ENCODE peak calls at places on chromosome 10, in five cellular contexts. A is tibial nerve, T is left ventricle myocardium inferior, N is endodermal cell, X is lower lobe of right lung. V is an unnamed sample.

GRCh38 chr10:61781969-61782403 is 119.3 kb downstream of the CABCOCO1 start:
- DNase-seq in A (no peak), T (no peak), N (no peak), X (no peak), V (no peak)

GRCh38 chr10:71719464-71720303 is at the start of gene C10orf105:
- DNase-seq in A (no peak), T (no peak), N (peak), X (no peak), V (no peak)

GRCh38 chr10:92222603-92223275 is 68.1 kb downstream of the CPEB3 start:
- DNase-seq in A (no peak), T (no peak), N (no peak), X (no peak), V (no peak)

GRCh38 chr10:75019360-75019759 is 92.1 kb upstream of the SAMD8 start:
- DNase-seq in A (no peak), T (no peak), N (no peak), X (no peak), V (no peak)

GRCh38 chr10:61993676-61994401 is 92.3 kb downstream of the ARID5B start:
- DNase-seq in A (no peak), T (no peak), N (no peak), X (no peak), V (no peak)

GRCh38 chr10:86752311-86752710 is 4.1 kb upstream of the BMPR1A start:
- DNase-seq in A (no peak), T (no peak), N (no peak), X (no peak), V (no peak)

GRCh38 chr10:68560916-68561691 is 967 bp downstream of the TET1 start:
- DNase-seq in A (no peak), T (peak), N (peak), X (no peak), V (no peak)

GRCh38 chr10:15245530-15245929 is 77.0 kb upstream of the NMT2 start:
- DNase-seq in A (no peak), T (no peak), N (peak), X (no peak), V (no peak)

GRCh38 chr10:88377510-88377909 is 205.6 kb downstream of the RNLS start:
- DNase-seq in A (no peak), T (no peak), N (no peak), X (no peak), V (no peak)

GRCh38 chr10:131174651-131175540 is 136.6 kb downstream of the TCERG1L start:
- DNase-seq in A (no peak), T (no peak), N (peak), X (no peak), V (no peak)

GRCh38 chr10:29600067-29600466 is 34.7 kb downstream of the SVIL start:
- DNase-seq in A (no peak), T (no peak), N (no peak), X (no peak), V (no peak)

GRCh38 chr10:108544500-108545120 is 1378.7 kb downstream of the XPNPEP1 start:
- DNase-seq in A (peak), T (peak), N (peak), X (peak), V (no peak)

GRCh38 chr10:29619273-29619672 is 15.5 kb downstream of the SVIL start:
- DNase-seq in A (no peak), T (no peak), N (no peak), X (no peak), V (no peak)

GRCh38 chr10:128605180-128605579 is 479.0 kb upstream of the MKI67 start:
- DNase-seq in A (no peak), T (no peak), N (no peak), X (no peak), V (no peak)

GRCh38 chr10:67664936-67665335 is 31.1 kb downstream of the CTNNA3 start:
- DNase-seq in A (no peak), T (no peak), N (no peak), X (no peak), V (peak)

GRCh38 chr10:29470355-29470705 is 164.4 kb downstream of the SVIL start:
- DNase-seq in A (no peak), T (peak), N (peak), X (no peak), V (no peak)

GRCh38 chr10:127922675-127923366 is 15.9 kb downstream of the PTPRE start:
- DNase-seq in A (no peak), T (peak), N (no peak), X (peak), V (peak)

GRCh38 chr10:75403144-75404022 is 1.8 kb upstream of the ZNF503 start:
- DNase-seq in A (peak), T (peak), N (peak), X (peak), V (no peak)

GRCh38 chr10:127797339-127797738 is 60.4 kb downstream of the FOXI2 start:
- DNase-seq in A (no peak), T (no peak), N (no peak), X (no peak), V (no peak)

GRCh38 chr10:118694848-118695247 is 59.9 kb downstream of the CACUL1 start:
- DNase-seq in A (no peak), T (no peak), N (no peak), X (no peak), V (no peak)

GRCh38 chr10:109556399-109556798 is 366.9 kb downstream of the XPNPEP1 start:
- DNase-seq in A (no peak), T (no peak), N (no peak), X (no peak), V (no peak)

GRCh38 chr10:44010873-44011602 is 362.4 kb upstream of the ZNF32 start:
- DNase-seq in A (no peak), T (peak), N (no peak), X (no peak), V (no peak)

GRCh38 chr10:126373982-126374381 is 14.3 kb downstream of the ADAM12 start:
- DNase-seq in A (no peak), T (no peak), N (no peak), X (no peak), V (no peak)

GRCh38 chr10:14396441-14397048 is 65.8 kb upstream of the FRMD4A start:
- DNase-seq in A (no peak), T (no peak), N (no peak), X (no peak), V (no peak)

GRCh38 chr10:47307381-47307780 is 7.4 kb downstream of the GDF10 start:
- DNase-seq in A (no peak), T (no peak), N (no peak), X (no peak), V (no peak)

GRCh38 chr10:127012769-127013152 is 107.5 kb downstream of the DOCK1 start:
- DNase-seq in A (no peak), T (peak), N (no peak), X (peak), V (no peak)

GRCh38 chr10:107548301-107548700 is 383.8 kb upstream of the SORCS1 start:
- DNase-seq in A (no peak), T (no peak), N (peak), X (no peak), V (no peak)

GRCh38 chr10:114764656-114765055 is 56.9 kb upstream of the FHIP2A start:
- DNase-seq in A (no peak), T (no peak), N (no peak), X (no peak), V (no peak)

GRCh38 chr10:34319197-34319846 is 495.8 kb downstream of the PARD3 start:
- DNase-seq in A (no peak), T (no peak), N (no peak), X (no peak), V (peak)

GRCh38 chr10:79275105-79275430 is 72.2 kb upstream of the PPIF start:
- DNase-seq in A (no peak), T (no peak), N (no peak), X (no peak), V (no peak)

GRCh38 chr10:70815504-70816219 is at the start of gene SGPL1:
- DNase-seq in A (peak), T (peak), N (peak), X (peak), V (peak)

GRCh38 chr10:87734987-87735827 is 75.5 kb downstream of the PAPSS2 start:
- DNase-seq in A (no peak), T (no peak), N (peak), X (no peak), V (peak)

GRCh38 chr10:9219860-9220259 is 1165.4 kb downstream of the GATA3 start:
- DNase-seq in A (no peak), T (no peak), N (no peak), X (no peak), V (no peak)

GRCh38 chr10:116809528-116810500 is 39.5 kb upstream of the ENO4 start:
- DNase-seq in A (no peak), T (peak), N (peak), X (no peak), V (no peak)
- TF ChIP-seq CTCF in A (peak), T (peak), N (peak), X (peak), V (peak)

GRCh38 chr10:11685787-11686218 is 56.4 kb upstream of the ECHDC3 start:
- DNase-seq in A (peak), T (peak), N (no peak), X (peak), V (no peak)
- H3K4me3 ChIP-seq in A (no peak), T (peak), N (no peak), X (peak), V (no peak)

DNA sequence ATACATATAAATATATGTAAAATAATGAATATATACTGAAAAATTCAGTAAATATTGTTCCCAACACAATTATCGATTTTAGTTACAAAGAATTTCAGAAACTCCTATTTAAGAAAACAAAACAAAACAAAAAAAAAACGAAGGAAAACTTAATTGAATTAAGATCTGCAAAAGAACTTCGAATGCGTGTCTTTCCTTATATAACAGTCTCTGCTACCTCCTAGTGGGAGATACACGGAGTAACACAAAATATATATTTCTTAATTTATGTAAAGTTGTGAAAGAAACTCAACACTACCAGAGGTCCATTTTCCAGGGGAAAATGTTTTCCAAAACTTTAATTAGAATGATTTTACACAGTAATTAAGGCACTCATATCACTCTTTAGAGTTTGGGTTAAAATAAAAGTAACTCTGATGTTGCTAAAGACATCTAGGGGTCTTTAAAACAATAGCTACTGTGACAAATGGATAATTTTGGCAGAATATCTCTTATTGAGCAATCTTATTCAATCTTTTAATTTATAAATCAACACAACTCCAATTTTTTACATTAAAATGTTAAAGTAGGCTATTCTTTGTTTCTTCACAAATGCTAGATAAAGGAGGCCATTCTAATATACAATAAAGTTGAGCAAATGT is 41.6 kb downstream of the NEBL start:
- DNase-seq in A (no peak), T (no peak), N (no peak), X (no peak), V (no peak)
- TF ChIP-seq CTCF in A (peak), T (peak), N (peak), X (peak), V (peak)

GRCh38 chr10:121404611-121405010 is 193.6 kb downstream of the FGFR2 start:
- DNase-seq in A (no peak), T (no peak), N (no peak), X (no peak), V (no peak)

GRCh38 chr10:121405096-121405495 is 193.1 kb downstream of the FGFR2 start:
- DNase-seq in A (no peak), T (no peak), N (no peak), X (no peak), V (no peak)

GRCh38 chr10:121405549-121405948 is 192.7 kb downstream of the FGFR2 start:
- DNase-seq in A (no peak), T (no peak), N (no peak), X (no peak), V (no peak)

GRCh38 chr10:121406823-121407545 is 191.3 kb downstream of the FGFR2 start:
- DNase-seq in A (no peak), T (no peak), N (no peak), X (no peak), V (no peak)

GRCh38 chr10:121405953-121406352 is 192.3 kb downstream of the FGFR2 start:
- DNase-seq in A (no peak), T (no peak), N (no peak), X (no peak), V (no peak)
- H3K4me3 ChIP-seq in A (no peak), T (no peak), N (no peak), X (no peak), V (no peak)

DNA sequence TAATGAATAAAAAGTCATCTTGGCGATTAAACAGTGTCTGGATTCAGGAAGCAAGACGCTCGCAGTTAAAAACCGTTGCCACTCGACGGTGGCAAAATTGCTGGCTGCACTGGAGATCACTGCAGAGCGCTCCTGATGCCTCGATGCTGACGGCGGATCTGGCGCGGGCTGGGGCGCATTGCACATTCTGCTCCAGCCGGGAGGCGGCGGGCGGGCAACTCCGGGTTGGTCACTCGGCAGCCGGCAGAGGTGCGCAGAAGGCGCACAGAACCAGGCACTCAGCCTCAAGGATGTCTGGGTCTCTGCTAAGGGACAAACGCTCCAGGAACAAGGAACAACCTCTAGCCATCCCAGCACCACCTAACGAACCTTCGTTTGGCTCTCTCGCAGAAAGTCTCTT is 254.5 kb downstream of the OTUD1 start:
- DNase-seq in A (no peak), T (no peak), N (peak), X (peak), V (no peak)
- TF ChIP-seq CTCF in A (no peak), T (no peak), N (peak), X (no peak), V (no peak)

GRCh38 chr10:113069595-113069994 is 119.5 kb downstream of the TCF7L2 start:
- DNase-seq in A (no peak), T (no peak), N (no peak), X (no peak), V (no peak)

GRCh38 chr10:113073549-113074189 is 123.6 kb downstream of the TCF7L2 start:
- DNase-seq in A (peak), T (peak), N (peak), X (no peak), V (peak)

GRCh38 chr10:113067516-113067915 is 117.5 kb downstream of the TCF7L2 start:
- DNase-seq in A (no peak), T (no peak), N (no peak), X (no peak), V (no peak)

GRCh38 chr10:113068178-113068890 is 118.3 kb downstream of the TCF7L2 start:
- DNase-seq in A (no peak), T (no peak), N (no peak), X (no peak), V (no peak)

GRCh38 chr10:113071446-113071845 is 121.4 kb downstream of the TCF7L2 start:
- DNase-seq in A (no peak), T (peak), N (peak), X (no peak), V (no peak)
- H3K4me3 ChIP-seq in A (no peak), T (no peak), N (no peak), X (no peak), V (no peak)

GRCh38 chr10:20399789-20400188 is 497.3 kb downstream of the NEBL start:
- DNase-seq in A (no peak), T (no peak), N (no peak), X (no peak), V (no peak)
- TF ChIP-seq CTCF in A (no peak), T (no peak), N (no peak), X (no peak), V (no peak)

DNA sequence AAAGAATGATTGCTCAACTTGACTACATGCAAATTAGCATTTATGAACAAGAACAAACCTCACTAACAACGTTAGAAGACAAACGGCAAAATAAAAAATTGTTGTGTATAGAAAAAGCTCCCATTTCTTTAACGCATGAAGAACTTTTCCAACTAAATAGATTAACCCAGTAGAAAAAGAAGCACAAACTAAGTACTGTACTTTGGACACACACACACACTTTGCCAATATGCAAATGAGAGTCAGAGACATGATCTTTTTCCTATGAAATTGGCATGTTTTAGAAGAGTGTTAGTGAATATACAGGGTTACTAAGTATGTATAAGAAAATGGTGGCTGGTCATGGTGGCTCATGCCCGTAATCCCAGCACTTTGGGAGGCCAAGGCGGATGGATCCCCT is 355.6 kb downstream of the SH2D4B start:
- DNase-seq in A (no peak), T (no peak), N (no peak), X (no peak), V (no peak)
- H3K4me3 ChIP-seq in A (no peak), T (no peak), N (no peak), X (no peak), V (no peak)

DNA sequence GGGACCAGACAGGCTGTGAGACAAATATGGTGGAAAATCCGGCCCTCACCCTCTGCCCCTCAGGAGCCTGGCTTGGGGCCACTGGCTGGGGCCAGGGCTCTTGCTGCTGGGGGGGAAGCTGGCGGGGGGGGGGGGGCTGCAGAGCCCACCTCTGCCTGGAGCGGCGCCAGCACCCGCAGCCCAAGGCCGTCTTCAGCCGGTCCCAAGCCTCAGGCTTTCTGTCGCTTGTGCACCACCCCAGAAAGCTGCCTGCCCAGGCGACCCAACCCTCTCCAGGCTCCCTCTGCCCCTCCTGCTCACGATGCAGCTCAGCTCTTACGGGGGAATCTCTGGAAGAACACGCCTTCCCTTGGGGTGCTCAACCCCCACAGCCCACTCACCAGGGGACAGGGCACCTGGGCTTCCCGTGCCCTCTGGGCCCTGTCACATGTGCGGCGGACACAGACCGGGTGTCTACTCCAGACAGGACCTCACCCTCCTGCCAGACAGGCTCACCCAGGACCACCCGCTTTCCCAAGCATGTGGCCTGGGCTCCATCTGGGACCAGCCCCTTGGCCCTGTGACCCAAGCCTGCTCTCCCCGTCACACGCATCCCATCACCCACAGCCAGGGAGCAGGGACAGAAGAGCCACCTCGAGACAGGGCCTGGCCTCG is 43.9 kb downstream of the DPYSL4 start:
- DNase-seq in A (no peak), T (no peak), N (no peak), X (no peak), V (no peak)
- TF ChIP-seq CTCF in A (no peak), T (no peak), N (no peak), X (no peak), V (no peak)

V was measured in AG09309.